ENCODE peak calls at places on chromosomes 12 and 14, in six cellular contexts. C is SIG-M5; V is D341Med; F is HepG2; U is CD4-positive, alpha-beta memory T cell; K is RCC 7860. N is an unnamed sample.

GRCh38 chr12:25100203-25100602 is 94.8 kb downstream of the DNAI7 start:
- DNase-seq in C (no peak), U (no peak), F (no peak), V (no peak), K (no peak), N (no peak)

GRCh38 chr14:100827140-100827517 is 1.2 kb downstream of the MEG3 start:
- DNase-seq in U (no peak), V (no peak), C (no peak), K (no peak), F (no peak), N (no peak)

GRCh38 chr14:102319351-102320032 is at the start of gene ZNF839:
- DNase-seq in U (peak), F (peak), C (peak), K (peak), V (peak), N (peak)

GRCh38 chr12:130514149-130514551 is 176.5 kb downstream of the PIWIL1 start:
- DNase-seq in F (no peak), V (no peak), C (no peak), U (no peak), K (no peak), N (no peak)

GRCh38 chr12:114167431-114167830 is 201.3 kb upstream of the RBM19 start:
- DNase-seq in V (no peak), K (no peak), U (no peak), F (no peak), C (no peak), N (no peak)

GRCh38 chr12:23950011-23950774 is 723 bp upstream of the SOX5 start:
- DNase-seq in U (no peak), F (peak), C (no peak), K (no peak), V (no peak), N (no peak)

GRCh38 chr12:113261847-113262470 is 40.7 kb downstream of the TPCN1 start:
- DNase-seq in C (no peak), U (peak), F (no peak), K (no peak), V (no peak), N (no peak)

GRCh38 chr12:26704684-26705475 is 128.1 kb downstream of the ITPR2 start:
- DNase-seq in U (no peak), K (no peak), C (no peak), F (peak), V (no peak), N (no peak)

GRCh38 chr14:60861545-60862147 is 119.2 kb downstream of the TRMT5 start:
- DNase-seq in F (no peak), K (no peak), V (no peak), C (no peak), U (no peak), N (no peak)

GRCh38 chr12:49428652-49429549 is 61.6 kb downstream of the SPATS2 start:
- DNase-seq in F (no peak), U (no peak), V (no peak), C (peak), K (peak), N (no peak)

GRCh38 chr12:104337030-104337558 is 33.6 kb downstream of the EID3 start:
- DNase-seq in K (no peak), V (no peak), C (no peak), U (no peak), F (no peak), N (no peak)

GRCh38 chr14:78902010-78902623 is 731.9 kb downstream of the NRXN3 start:
- DNase-seq in F (peak), V (peak), K (no peak), U (no peak), C (no peak), N (no peak)

GRCh38 chr12:124413401-124413800 is 118.5 kb downstream of the RFLNA start:
- DNase-seq in V (no peak), C (no peak), K (no peak), F (no peak), U (no peak), N (no peak)

GRCh38 chr14:74571901-74572828 is 39.9 kb downstream of the LTBP2 start:
- DNase-seq in V (peak), F (peak), K (peak), U (no peak), C (peak), N (peak)

GRCh38 chr12:45730116-45730841 is 773 bp downstream of the ARID2 start:
- DNase-seq in V (peak), U (peak), C (no peak), F (no peak), K (peak), N (peak)

GRCh38 chr14:90235179-90235976 is 21.0 kb upstream of the PSMC1 start:
- DNase-seq in V (peak), U (peak), K (no peak), F (peak), C (no peak), N (peak)

GRCh38 chr12:43835264-43835655 is 621 bp upstream of the TMEM117 start:
- DNase-seq in U (peak), K (no peak), C (no peak), F (no peak), V (no peak), N (no peak)

GRCh38 chr14:52315355-52315718 is 1.2 kb downstream of the PTGER2 start:
- DNase-seq in F (no peak), K (no peak), U (peak), C (peak), V (no peak), N (no peak)

GRCh38 chr14:93430319-93430801 is 379 bp upstream of the UNC79 start:
- DNase-seq in V (peak), C (no peak), K (no peak), F (no peak), U (no peak), N (no peak)

GRCh38 chr12:48750215-48750614 is 33.7 kb upstream of the CCNT1 start:
- DNase-seq in K (no peak), C (no peak), V (no peak), F (no peak), U (no peak), N (no peak)

GRCh38 chr12:120662879-120663278 is 22.5 kb downstream of the CABP1 start:
- DNase-seq in K (no peak), U (no peak), F (no peak), V (no peak), C (no peak), N (no peak)

GRCh38 chr12:122130150-122130549 is 43.9 kb downstream of the IL31 start:
- DNase-seq in F (no peak), K (peak), C (no peak), U (no peak), V (no peak), N (no peak)

GRCh38 chr14:39374846-39375245 is 57.4 kb downstream of the FBXO33 start:
- DNase-seq in K (no peak), F (no peak), U (no peak), C (no peak), V (no peak), N (no peak)

GRCh38 chr12:49367381-49368239 is at the start of gene SPATS2:
- DNase-seq in C (no peak), U (no peak), F (no peak), V (no peak), K (no peak), N (peak)

GRCh38 chr14:93231129-93231979 is 24.3 kb downstream of the UBR7 start:
- DNase-seq in F (no peak), V (peak), U (no peak), K (no peak), C (no peak), N (no peak)

GRCh38 chr12:49518914-49519573 is 19.8 kb upstream of the KCNH3 start:
- DNase-seq in K (no peak), F (no peak), C (no peak), V (no peak), U (no peak), N (no peak)

GRCh38 chr12:54003625-54004024 is 3.7 kb downstream of the HOXC9 start:
- DNase-seq in F (no peak), V (no peak), U (no peak), C (no peak), K (no peak), N (no peak)

GRCh38 chr12:109762673-109763191 is 49.1 kb downstream of the FAM222A start:
- DNase-seq in C (no peak), U (no peak), F (no peak), V (no peak), K (no peak), N (no peak)

GRCh38 chr14:53628747-53629146 is 327.9 kb downstream of the BMP4 start:
- DNase-seq in F (no peak), C (no peak), U (no peak), K (no peak), V (no peak), N (no peak)

GRCh38 chr12:2332266-2332665 is 279.5 kb downstream of the CACNA1C start:
- DNase-seq in U (no peak), F (no peak), K (no peak), V (no peak), C (no peak), N (no peak)

GRCh38 chr14:75442642-75443041 is 14.8 kb downstream of the JDP2 start:
- DNase-seq in C (no peak), K (no peak), V (no peak), F (no peak), U (no peak), N (no peak)

GRCh38 chr14:62546862-62547474 is 498.3 kb downstream of the KCNH5 start:
- DNase-seq in C (no peak), U (no peak), V (no peak), K (no peak), F (no peak), N (no peak)

GRCh38 chr12:71360013-71360412 is 79.6 kb upstream of the LGR5 start:
- DNase-seq in V (no peak), K (no peak), F (no peak), C (no peak), U (no peak), N (no peak)

GRCh38 chr12:111570090-111570961 is 28.8 kb downstream of the ATXN2 start:
- DNase-seq in K (peak), V (no peak), U (no peak), C (no peak), F (no peak), N (no peak)

GRCh38 chr14:101090976-101091375 is 187.5 kb upstream of the RTL1 start:
- DNase-seq in F (no peak), C (no peak), V (no peak), K (no peak), U (no peak), N (no peak)

GRCh38 chr14:19828314-19828713 is 24.7 kb downstream of the OR4N2 start:
- DNase-seq in V (no peak), K (no peak), U (no peak), F (no peak), C (no peak), N (no peak)

GRCh38 chr12:80509781-80510556 is 65.9 kb downstream of the PTPRQ start:
- DNase-seq in C (no peak), U (no peak), K (no peak), F (no peak), V (no peak), N (no peak)

GRCh38 chr14:105432657-105433056 is 13.0 kb downstream of the MTA1 start:
- DNase-seq in V (no peak), U (no peak), F (no peak), C (no peak), K (no peak), N (no peak)

N was measured in breast epithelium.